ENCODE peak calls at places on chromosomes 2 and 18, in ten cellular contexts. F, K, N, I, Q, E, V, X, C and O are unnamed samples.

GRCh38 chr18:49052891-49053644 is 102.3 kb upstream of the SMAD7 start:
- DNase-seq in E (no peak), Q (no peak), C (no peak), F (peak), K (no peak), X (no peak), N (no peak), I (no peak), V (no peak), O (peak)

GRCh38 chr2:46909771-46910419 is 5.7 kb downstream of the MCFD2 start:
- DNase-seq in V (no peak), N (peak), I (peak), F (peak), C (no peak), X (no peak), K (peak), E (no peak), Q (peak), O (peak)

GRCh38 chr2:47076586-47077441 is 78.3 kb downstream of the STPG4 start:
- DNase-seq in E (peak), F (no peak), K (peak), N (peak), I (peak), V (no peak), C (peak), X (peak), Q (peak), O (peak)

GRCh38 chr2:198717451-198717850 is 740.3 kb downstream of the SATB2 start:
- DNase-seq in I (no peak), Q (no peak), X (no peak), K (no peak), V (no peak), E (no peak), C (no peak), N (no peak), F (no peak), O (no peak)

GRCh38 chr2:161077367-161078210 is 82.6 kb upstream of the TANK start:
- DNase-seq in V (no peak), I (peak), E (peak), C (peak), Q (no peak), K (no peak), F (peak), X (no peak), N (no peak), O (peak)

GRCh38 chr2:68441179-68441993 is 25.7 kb downstream of the FBXO48 start:
- DNase-seq in I (peak), X (peak), F (peak), Q (peak), N (peak), K (peak), C (peak), V (peak), E (peak), O (peak)

GRCh38 chr2:241390301-241391206 is 34.5 kb downstream of the FARP2 start:
- DNase-seq in X (no peak), E (no peak), F (peak), I (no peak), C (no peak), K (no peak), N (no peak), V (no peak), Q (no peak), O (no peak)

GRCh38 chr2:217331577-217332139 is 471.8 kb upstream of the TNP1 start:
- DNase-seq in Q (peak), K (peak), E (peak), F (no peak), V (peak), X (peak), N (no peak), I (no peak), C (no peak), O (peak)

GRCh38 chr2:232668805-232669444 is 28.2 kb upstream of the GIGYF2 start:
- DNase-seq in C (peak), K (no peak), N (peak), F (peak), Q (peak), I (no peak), X (no peak), V (no peak), E (peak), O (peak)

GRCh38 chr2:159946326-159946992 is 116.0 kb downstream of the PLA2R1 start:
- DNase-seq in N (no peak), X (no peak), C (no peak), E (no peak), F (no peak), I (no peak), K (no peak), Q (peak), V (no peak), O (peak)

GRCh38 chr2:152097291-152098032 is 1.4 kb downstream of the CACNB4 start:
- DNase-seq in N (peak), X (no peak), I (no peak), V (no peak), F (peak), K (peak), C (no peak), Q (peak), E (no peak), O (peak)

GRCh38 chr18:75635096-75635495 is 207.6 kb upstream of the SMIM21 start:
- DNase-seq in C (no peak), Q (no peak), N (no peak), X (no peak), E (no peak), F (no peak), V (no peak), I (no peak), K (no peak), O (no peak)

GRCh38 chr18:70280007-70280925 is 8.6 kb upstream of the SOCS6 start:
- DNase-seq in K (no peak), E (no peak), Q (no peak), N (peak), C (no peak), I (peak), F (no peak), V (no peak), X (no peak), O (peak)

GRCh38 chr2:12436483-12436882 is 280.3 kb upstream of the TRIB2 start:
- DNase-seq in E (no peak), N (no peak), X (no peak), C (no peak), K (no peak), F (no peak), Q (no peak), V (no peak), I (no peak), O (no peak)

GRCh38 chr2:134773372-134774073 is 54.7 kb upstream of the TMEM163 start:
- DNase-seq in N (no peak), E (no peak), I (no peak), C (no peak), Q (no peak), F (no peak), X (no peak), V (no peak), K (no peak), O (no peak)

GRCh38 chr2:67463810-67464209 is 66.7 kb downstream of the ETAA1 start:
- DNase-seq in V (no peak), Q (peak), F (no peak), N (peak), K (no peak), E (no peak), C (no peak), I (no peak), X (no peak), O (peak)

GRCh38 chr2:49162151-49162550 is 7.8 kb upstream of the FSHR start:
- DNase-seq in K (no peak), X (no peak), C (no peak), I (no peak), E (no peak), V (no peak), Q (peak), F (no peak), N (no peak), O (no peak)

GRCh38 chr2:204722207-204722606 is 176.9 kb downstream of the PARD3B start:
- DNase-seq in F (no peak), N (no peak), C (no peak), I (no peak), X (no peak), Q (no peak), V (no peak), E (no peak), K (no peak), O (peak)

GRCh38 chr2:234974501-234975385 is 22.9 kb downstream of the SH3BP4 start:
- DNase-seq in Q (no peak), E (no peak), V (peak), X (no peak), N (no peak), K (no peak), I (no peak), C (no peak), F (no peak), O (peak)

GRCh38 chr2:3597567-3597966 is 2.7 kb downstream of the COLEC11 start:
- DNase-seq in X (no peak), V (no peak), Q (no peak), C (no peak), F (peak), E (no peak), K (no peak), I (no peak), N (no peak), O (no peak)

GRCh38 chr2:138078153-138078552 is 113.9 kb downstream of the HNMT start:
- DNase-seq in K (no peak), E (no peak), X (peak), Q (no peak), N (no peak), C (no peak), V (no peak), F (no peak), I (no peak), O (no peak)

GRCh38 chr2:111046670-111047069 is 74.0 kb upstream of the BCL2L11 start:
- DNase-seq in F (no peak), V (no peak), C (no peak), X (no peak), Q (no peak), N (no peak), I (peak), E (no peak), K (no peak), O (no peak)

GRCh38 chr2:70904371-70905216 is 31.1 kb upstream of the ATP6V1B1 start:
- DNase-seq in X (no peak), E (no peak), N (no peak), Q (no peak), F (no peak), I (no peak), K (no peak), C (no peak), V (peak), O (no peak)

GRCh38 chr2:140457483-140457882 is 1673.3 kb downstream of the LRP1B start:
- DNase-seq in F (no peak), V (no peak), N (no peak), C (no peak), K (no peak), X (no peak), E (no peak), I (no peak), Q (no peak), O (no peak)

GRCh38 chr2:48197618-48198017 is 291.3 kb upstream of the FBXO11 start:
- DNase-seq in E (no peak), F (no peak), K (no peak), C (no peak), X (no peak), I (no peak), Q (no peak), V (no peak), N (no peak), O (no peak)

DNA sequence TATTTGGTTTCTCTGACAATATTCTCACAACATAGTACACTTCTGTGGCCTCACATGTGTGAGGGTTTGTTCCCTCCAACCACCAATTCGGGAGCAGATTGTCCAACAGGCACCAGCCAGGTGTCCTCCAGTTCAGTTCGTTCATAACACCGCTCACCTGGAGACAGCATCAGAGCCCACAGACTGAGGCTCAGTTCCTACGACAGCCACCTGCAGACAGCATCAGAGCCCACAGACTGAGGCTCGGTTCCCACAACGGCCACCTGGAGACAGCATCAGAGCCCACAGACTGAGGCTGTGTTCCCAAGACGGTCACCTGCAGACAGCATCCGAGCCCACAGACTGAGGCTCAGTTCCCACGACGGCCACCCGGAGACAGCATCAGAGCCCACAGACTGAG is 58.2 kb upstream of the SNTG2 start:
- DNase-seq in E (no peak), V (no peak), N (no peak), I (no peak), F (peak), C (no peak), Q (no peak), K (no peak), X (no peak), O (no peak)
- TF ChIP-seq CTCF in E (no peak), V (no peak), N (no peak), I (no peak), F (no peak), C (no peak), Q (no peak), K (no peak), X (no peak), O (no peak)

GRCh38 chr2:222298000-222298310 is 843 bp downstream of the PAX3 start:
- DNase-seq in C (no peak), I (no peak), X (no peak), F (no peak), E (no peak), K (no peak), Q (no peak), N (no peak), V (no peak), O (no peak)

GRCh38 chr2:222301296-222301997 is 2.6 kb upstream of the PAX3 start:
- DNase-seq in E (no peak), X (no peak), Q (no peak), F (no peak), C (no peak), K (no peak), N (no peak), I (no peak), V (no peak), O (no peak)

GRCh38 chr2:222298311-222299150 is at the start of gene PAX3:
- DNase-seq in X (no peak), K (no peak), N (no peak), C (no peak), I (no peak), E (no peak), V (no peak), F (no peak), Q (no peak), O (peak)

GRCh38 chr2:222300725-222301295 is 2.0 kb upstream of the PAX3 start:
- DNase-seq in V (peak), F (no peak), I (no peak), Q (no peak), X (no peak), K (no peak), N (no peak), C (no peak), E (no peak), O (no peak)

GRCh38 chr2:222299926-222300724 is 1.3 kb upstream of the PAX3 start:
- DNase-seq in K (no peak), C (no peak), X (no peak), E (no peak), V (no peak), I (no peak), Q (no peak), F (no peak), N (no peak), O (no peak)
- H3K4me3 ChIP-seq in K (no peak), C (no peak), X (no peak), E (no peak), V (no peak), I (no peak), Q (no peak), F (no peak), N (no peak), O (no peak)

DNA sequence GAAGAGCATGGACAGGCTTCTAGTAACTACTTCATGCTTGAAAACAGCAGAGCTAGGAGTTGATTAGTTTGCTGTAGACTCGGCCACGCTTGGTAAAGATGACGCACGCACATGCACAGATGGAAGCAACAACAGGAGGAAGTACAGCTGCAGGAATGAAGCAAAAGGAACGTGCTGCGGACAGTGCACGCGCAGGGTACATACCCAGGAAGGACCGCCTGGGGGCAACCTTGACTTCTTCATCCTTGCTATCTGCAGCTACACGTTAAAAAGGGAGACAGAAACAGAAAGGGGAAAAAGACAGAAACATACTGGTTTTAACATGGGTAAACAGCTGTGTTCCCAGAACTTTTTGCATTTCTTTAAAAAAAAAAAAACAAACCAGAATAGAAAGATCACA is 17.7 kb downstream of the SLC66A2 start:
- DNase-seq in Q (peak), C (no peak), E (peak), I (peak), V (peak), F (no peak), X (peak), N (no peak), K (no peak), O (no peak)
- TF ChIP-seq CTCF in Q (peak), C (no peak), E (peak), I (no peak), V (no peak), F (no peak), X (peak), N (no peak), K (no peak), O (no peak)

DNA sequence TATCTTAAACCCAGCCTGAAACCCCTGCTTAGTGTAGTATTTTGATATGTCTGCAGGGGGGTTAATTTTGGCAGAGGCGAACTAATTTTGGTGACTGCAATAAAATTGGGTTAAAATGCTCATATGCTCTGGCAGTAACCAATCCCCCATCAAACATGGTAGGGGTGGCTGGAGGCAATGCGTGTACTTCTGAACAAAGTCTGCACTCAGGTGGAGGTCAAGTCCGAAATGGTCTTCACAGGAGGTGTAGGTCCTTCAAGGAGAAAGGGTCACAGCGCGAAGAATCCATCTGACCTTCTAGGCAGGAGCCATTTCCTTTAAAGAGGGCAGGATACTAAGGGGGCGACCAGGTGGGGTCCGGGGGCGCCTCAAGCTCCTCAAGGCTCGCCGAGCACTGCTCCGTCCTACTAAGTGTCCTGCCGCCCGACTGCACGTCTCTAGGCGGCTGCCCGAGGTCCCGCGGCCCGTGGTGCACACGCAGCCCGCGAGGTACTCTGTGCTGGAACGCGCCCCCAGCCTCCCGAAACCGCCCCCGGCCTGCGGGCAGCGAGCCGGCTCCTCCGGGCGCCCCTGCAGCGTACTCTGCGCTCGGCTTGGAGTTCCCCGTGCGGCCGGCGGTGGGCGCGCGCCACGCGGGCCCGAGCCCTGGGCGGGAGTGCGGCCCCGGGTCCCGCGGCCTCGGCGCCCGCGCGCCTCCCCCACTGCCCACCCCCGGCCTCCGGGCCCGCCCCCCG is 1.7 kb upstream of the LDLRAD4 start:
- DNase-seq in F (peak), I (peak), N (no peak), E (peak), Q (peak), X (peak), V (peak), K (no peak), C (no peak), O (no peak)
- H3K4me3 ChIP-seq in F (no peak), I (peak), N (peak), E (peak), Q (peak), X (peak), V (peak), K (peak), C (peak), O (no peak)

DNA sequence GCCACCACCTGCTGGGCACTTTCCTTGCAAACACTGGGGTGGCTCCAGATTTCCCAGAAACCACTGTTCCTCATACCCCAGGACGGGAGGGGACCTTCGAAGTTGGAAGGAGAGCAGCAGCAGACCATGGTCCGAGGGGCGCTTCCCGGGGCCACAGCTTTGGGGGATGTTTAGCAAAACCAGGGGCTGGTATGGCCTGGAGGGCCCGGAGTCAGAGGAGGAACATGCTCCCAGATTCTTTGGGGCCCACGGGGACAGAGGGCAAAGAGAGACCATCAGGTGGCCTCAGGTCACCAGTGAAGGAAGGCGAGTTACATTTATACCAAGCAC is 25.3 kb downstream of the HS6ST1 start:
- DNase-seq in V (no peak), X (no peak), N (no peak), F (no peak), I (no peak), E (no peak), K (no peak), C (no peak), Q (no peak), O (no peak)
- TF ChIP-seq CTCF in V (no peak), X (no peak), N (no peak), F (no peak), I (no peak), E (peak), K (no peak), C (no peak), Q (no peak), O (no peak)

GRCh38 chr2:157470321-157470720 is 26.4 kb upstream of the CYTIP start:
- DNase-seq in I (no peak), X (no peak), F (peak), Q (no peak), V (no peak), E (no peak), N (no peak), C (no peak), K (no peak), O (no peak)
- H3K4me3 ChIP-seq in I (no peak), X (no peak), F (peak), Q (no peak), V (no peak), E (no peak), N (no peak), C (no peak), K (no peak), O (no peak)